ENCODE peak calls at places on chromosome X, in nine cellular contexts. P, O, V, R, L, I, D, C and E are unnamed samples.

GRCh38 chrX:129808829-129809745 is 29.3 kb downstream of the SASH3 start:
- DNase-seq in P (no peak), O (no peak), V (no peak), R (no peak), L (no peak), I (no peak), D (no peak), C (no peak), E (no peak)

GRCh38 chrX:16160729-16161128 is 6.6 kb upstream of the MAGEB17 start:
- DNase-seq in P (peak), O (no peak), V (no peak), R (no peak), L (no peak), I (peak), D (no peak), C (peak), E (no peak)

GRCh38 chrX:39688576-39689373 is 409.0 kb downstream of the BCOR start:
- DNase-seq in P (peak), O (peak), V (no peak), R (peak), L (peak), I (peak), D (peak), C (no peak), E (peak)

GRCh38 chrX:111652719-111653118 is 28.3 kb upstream of the ALG13 start:
- DNase-seq in P (peak), O (peak), V (no peak), R (no peak), L (no peak), I (no peak), D (no peak), C (no peak), E (no peak)

GRCh38 chrX:31497086-31497485 is 425.2 kb upstream of the FTHL17 start:
- DNase-seq in P (peak), O (no peak), V (no peak), R (no peak), L (no peak), I (peak), D (no peak), C (peak), E (no peak)

GRCh38 chrX:20477836-20478532 is 211.3 kb upstream of the RPS6KA3 start:
- DNase-seq in P (no peak), O (no peak), V (no peak), R (peak), L (no peak), I (no peak), D (no peak), C (no peak), E (no peak)

GRCh38 chrX:37349131-37350033 is at the start of gene PRRG1:
- DNase-seq in P (peak), O (peak), V (no peak), R (peak), L (peak), I (peak), D (peak), C (peak), E (no peak)

GRCh38 chrX:39418936-39419659 is 617.8 kb downstream of the MID1IP1 start:
- DNase-seq in P (no peak), O (peak), V (no peak), R (no peak), L (no peak), I (peak), D (peak), C (no peak), E (no peak)

GRCh38 chrX:148495156-148495555 is 5.3 kb upstream of the AFF2 start:
- DNase-seq in P (no peak), O (no peak), V (no peak), R (no peak), L (no peak), I (no peak), D (no peak), C (no peak), E (no peak)

GRCh38 chrX:100615015-100615414 is 21.6 kb downstream of the TSPAN6 start:
- DNase-seq in P (peak), O (peak), V (no peak), R (no peak), L (no peak), I (peak), D (peak), C (peak), E (peak)
- TF ChIP-seq CTCF in P (peak), O (peak), V (no peak), R (peak), L (peak), I (peak), D (peak), C (peak), E (peak)

DNA sequence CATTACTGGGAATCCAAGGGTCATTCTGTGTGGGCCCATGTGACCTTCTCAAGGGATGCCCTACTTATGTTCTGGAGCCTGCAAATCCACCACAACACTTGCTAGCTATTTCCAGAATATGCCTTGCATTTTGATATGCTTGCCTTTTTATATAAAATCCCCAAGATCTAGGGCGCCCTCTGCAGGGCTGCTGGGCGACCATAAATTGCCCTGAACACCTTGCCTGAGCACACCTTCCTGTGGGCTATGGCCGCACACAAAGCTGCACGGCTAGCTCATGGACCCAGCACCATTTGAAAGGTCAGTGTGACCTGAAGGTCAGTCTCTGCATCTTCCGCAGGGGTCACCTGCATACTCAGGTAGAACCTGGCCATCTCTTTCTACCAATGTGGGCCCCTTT is 311.7 kb downstream of the NLGN4X start:
- DNase-seq in P (no peak), O (no peak), V (no peak), R (no peak), L (no peak), I (no peak), D (no peak), C (no peak), E (no peak)
- TF ChIP-seq CTCF in P (no peak), O (no peak), V (no peak), R (no peak), L (no peak), I (no peak), D (no peak), C (no peak), E (no peak)

DNA sequence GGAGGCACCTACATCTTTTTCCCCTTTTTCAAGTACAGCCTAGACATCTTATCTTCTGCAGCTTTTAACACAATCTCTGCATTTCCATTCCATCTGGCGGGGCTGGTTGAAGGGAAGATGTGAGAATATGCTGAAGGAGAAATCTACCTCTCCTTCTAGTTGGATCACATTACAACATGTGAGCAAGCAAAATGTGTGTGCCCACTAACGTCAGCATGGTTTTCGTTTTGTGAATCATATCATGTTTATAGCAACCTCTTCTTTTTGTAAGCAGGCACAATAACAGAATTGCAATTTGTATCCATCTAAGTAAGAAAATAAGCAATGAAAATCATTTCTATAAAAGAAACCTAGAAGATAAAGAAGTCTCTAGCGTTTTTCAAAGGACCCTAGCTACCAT is 28.9 kb upstream of the MID1 start:
- DNase-seq in P (no peak), O (peak), V (no peak), R (no peak), L (no peak), I (no peak), D (no peak), C (no peak), E (no peak)
- TF ChIP-seq CTCF in P (no peak), O (no peak), V (no peak), R (no peak), L (no peak), I (no peak), D (no peak), C (no peak), E (no peak)

DNA sequence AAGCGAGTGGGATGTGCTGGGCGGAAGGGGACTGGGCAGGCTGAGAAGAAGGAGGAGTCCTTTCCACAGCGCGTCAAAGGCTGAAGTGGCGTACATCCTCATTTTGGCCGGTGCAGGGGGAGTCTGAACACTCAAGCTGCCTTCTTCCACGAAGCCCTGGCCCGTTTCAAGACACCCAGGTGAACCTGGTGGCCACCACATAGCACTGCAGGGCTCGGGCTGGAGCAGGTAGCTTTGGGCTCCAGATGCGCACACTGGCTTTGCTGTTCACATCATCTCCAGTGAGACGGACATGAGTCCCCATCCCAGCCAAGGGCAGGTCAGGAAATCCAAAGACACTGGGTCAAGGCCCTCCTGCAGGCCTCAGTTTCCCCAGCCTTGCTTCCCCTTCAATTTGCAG is 30.3 kb downstream of the CCNQ start:
- DNase-seq in P (no peak), O (no peak), V (no peak), R (no peak), L (no peak), I (no peak), D (no peak), C (no peak), E (no peak)
- TF ChIP-seq CTCF in P (no peak), O (no peak), V (no peak), R (no peak), L (peak), I (no peak), D (no peak), C (no peak), E (no peak)

GRCh38 chrX:108306086-108306485 is 132.1 kb downstream of the COL4A6 start:
- DNase-seq in P (no peak), O (no peak), V (no peak), R (no peak), L (no peak), I (no peak), D (no peak), C (no peak), E (no peak)

GRCh38 chrX:108303682-108304081 is 134.5 kb downstream of the COL4A6 start:
- DNase-seq in P (no peak), O (no peak), V (no peak), R (no peak), L (no peak), I (no peak), D (no peak), C (no peak), E (no peak)

GRCh38 chrX:108299704-108300103 is 138.5 kb downstream of the COL4A6 start:
- DNase-seq in P (no peak), O (no peak), V (no peak), R (no peak), L (no peak), I (no peak), D (no peak), C (no peak), E (no peak)

GRCh38 chrX:108307408-108308085 is 130.7 kb downstream of the COL4A6 start:
- DNase-seq in P (no peak), O (no peak), V (no peak), R (peak), L (no peak), I (no peak), D (no peak), C (no peak), E (no peak)

GRCh38 chrX:108304210-108304609 is 134.0 kb downstream of the COL4A6 start:
- DNase-seq in P (no peak), O (peak), V (no peak), R (no peak), L (no peak), I (peak), D (no peak), C (no peak), E (no peak)
- TF ChIP-seq CTCF in P (peak), O (peak), V (no peak), R (peak), L (peak), I (peak), D (no peak), C (peak), E (no peak)